ENCODE peak calls at places on chromosome 18, in four cellular contexts. N, C, Z and E are unnamed samples.

GRCh38 chr18:28581503-28582169 is 404.7 kb upstream of the CDH2 start:
- DNase-seq in N (no peak), C (no peak), Z (no peak), E (no peak)

GRCh38 chr18:78144669-78145068 is 834.9 kb upstream of the SALL3 start:
- DNase-seq in N (no peak), C (no peak), Z (no peak), E (no peak)

GRCh38 chr18:58109251-58109650 is 65.2 kb downstream of the NEDD4L start:
- DNase-seq in N (no peak), C (no peak), Z (no peak), E (no peak)

GRCh38 chr18:63953811-63954210 is 4.7 kb downstream of the HMSD start:
- DNase-seq in N (no peak), C (no peak), Z (no peak), E (no peak)

GRCh38 chr18:10926565-10927194 is 222.7 kb downstream of the PIEZO2 start:
- DNase-seq in N (peak; percentile 59), C (no peak), Z (no peak), E (peak; percentile 34)

GRCh38 chr18:8507881-8508280 is 101.4 kb upstream of the RAB12 start:
- DNase-seq in N (peak; percentile 74), C (no peak), Z (no peak), E (no peak)

GRCh38 chr18:4035521-4035920 is 419.6 kb downstream of the DLGAP1 start:
- DNase-seq in N (no peak), C (no peak), Z (no peak), E (no peak)

GRCh38 chr18:11310476-11311086 is 161.2 kb upstream of the PIEZO2 start:
- DNase-seq in N (peak; percentile 57), C (peak; percentile 64), Z (no peak), E (no peak)

GRCh38 chr18:74124642-74125041 is 23.0 kb downstream of the FBXO15 start:
- DNase-seq in N (no peak), C (no peak), Z (no peak), E (no peak)

GRCh38 chr18:55219059-55219458 is 259.8 kb upstream of the CCDC68 start:
- DNase-seq in N (no peak), C (no peak), Z (no peak), E (no peak)

GRCh38 chr18:55214534-55214933 is 255.3 kb upstream of the CCDC68 start:
- DNase-seq in N (no peak), C (no peak), Z (no peak), E (no peak)

GRCh38 chr18:55214969-55215368 is 255.7 kb upstream of the CCDC68 start:
- DNase-seq in N (no peak), C (no peak), Z (no peak), E (no peak)

DNA sequence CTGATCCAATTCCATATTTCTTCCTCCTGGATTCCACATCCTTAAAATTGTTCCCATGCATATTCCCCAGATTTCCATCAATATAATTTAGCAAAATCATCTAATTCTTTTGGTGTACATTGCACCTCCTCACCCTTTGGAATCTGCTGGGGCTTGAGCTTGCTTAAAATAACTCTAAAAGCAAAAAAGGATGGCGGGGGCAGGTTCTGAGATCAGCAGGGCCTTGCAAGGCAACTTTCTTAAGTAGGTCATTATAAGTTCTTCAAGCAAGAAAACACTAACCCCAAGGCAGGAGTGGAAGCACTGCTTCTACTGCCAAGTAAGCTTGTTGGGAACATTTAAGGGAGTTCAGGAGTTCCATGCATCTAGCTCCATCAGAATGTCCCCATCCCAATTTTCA is 254.3 kb upstream of the CCDC68 start:
- DNase-seq in N (no peak), C (no peak), Z (no peak), E (no peak)
- TF ChIP-seq CTCF in N (no peak), C (no peak), Z (no peak), E (no peak)

DNA sequence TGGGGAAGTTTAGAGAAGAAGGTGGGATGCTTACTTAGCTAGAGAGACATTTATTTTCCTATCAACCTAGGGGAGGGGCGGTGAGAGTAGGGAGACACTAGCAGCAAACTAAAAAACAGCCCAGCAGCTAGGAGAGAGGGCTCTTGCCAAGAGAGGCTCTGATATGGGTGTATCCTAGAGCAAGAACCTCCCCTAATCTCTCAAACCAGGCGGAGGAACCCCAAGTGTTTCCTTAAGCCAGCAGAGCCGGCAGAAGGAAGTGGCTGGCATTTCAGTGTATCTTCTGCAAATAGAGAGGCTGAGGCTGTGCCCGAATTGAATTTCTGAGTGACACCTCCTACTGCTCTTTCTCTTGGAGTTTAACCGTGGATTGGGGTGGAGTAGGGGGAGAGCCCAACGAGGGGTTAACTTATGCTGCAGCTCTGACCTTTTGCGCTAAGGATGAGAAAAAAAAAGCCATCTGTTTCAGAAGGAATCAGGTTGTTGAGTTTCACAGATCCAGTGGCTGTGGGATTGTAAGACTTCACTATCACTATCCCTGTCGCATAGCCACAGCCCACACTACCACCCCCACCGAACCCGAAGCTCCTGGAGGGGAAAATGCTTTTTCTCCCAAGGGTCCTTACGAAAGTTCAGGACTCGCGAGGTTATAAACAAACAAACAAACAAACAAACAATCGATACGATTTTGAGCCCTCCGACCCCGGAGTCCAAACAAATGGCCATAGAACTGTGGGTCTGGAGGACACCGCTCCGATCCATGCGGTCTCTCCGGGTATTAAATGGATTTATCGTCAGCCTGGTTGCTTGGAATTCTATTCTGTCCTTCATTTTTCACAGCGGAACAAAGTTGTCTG is 1.3 kb downstream of the ST8SIA5 start:
- DNase-seq in N (no peak), C (no peak), Z (peak; percentile 3), E (no peak)
- H3K4me3 ChIP-seq in N (no peak overlapping the region), C (no peak overlapping the region), Z (no peak overlapping the region), E (no peak overlapping the region)

GRCh38 chr18:46408334-46408987 is 248.6 kb downstream of the LOXHD1 start:
- DNase-seq in N (no peak), C (peak; percentile 5), Z (no peak), E (no peak)
- TF ChIP-seq CTCF in N (no peak), C (peak; percentile 40), Z (no peak), E (peak; percentile 20)

GRCh38 chr18:2573408-2573807 is 2.1 kb downstream of the NDC80 start:
- DNase-seq in N (no peak), C (no peak), Z (no peak), E (no peak)
- H3K4me3 ChIP-seq in N (peak overlapping the region; percentile 98), C (peak overlapping the region; percentile 84), Z (peak overlapping the region; percentile 88), E (peak overlapping the region; percentile 75)

GRCh38 chr18:72704202-72704601 is 160.1 kb upstream of the CBLN2 start:
- DNase-seq in N (no peak), C (no peak), Z (no peak), E (no peak)

GRCh38 chr18:72697706-72698105 is 153.6 kb upstream of the CBLN2 start:
- DNase-seq in N (no peak), C (no peak), Z (no peak), E (no peak)

DNA sequence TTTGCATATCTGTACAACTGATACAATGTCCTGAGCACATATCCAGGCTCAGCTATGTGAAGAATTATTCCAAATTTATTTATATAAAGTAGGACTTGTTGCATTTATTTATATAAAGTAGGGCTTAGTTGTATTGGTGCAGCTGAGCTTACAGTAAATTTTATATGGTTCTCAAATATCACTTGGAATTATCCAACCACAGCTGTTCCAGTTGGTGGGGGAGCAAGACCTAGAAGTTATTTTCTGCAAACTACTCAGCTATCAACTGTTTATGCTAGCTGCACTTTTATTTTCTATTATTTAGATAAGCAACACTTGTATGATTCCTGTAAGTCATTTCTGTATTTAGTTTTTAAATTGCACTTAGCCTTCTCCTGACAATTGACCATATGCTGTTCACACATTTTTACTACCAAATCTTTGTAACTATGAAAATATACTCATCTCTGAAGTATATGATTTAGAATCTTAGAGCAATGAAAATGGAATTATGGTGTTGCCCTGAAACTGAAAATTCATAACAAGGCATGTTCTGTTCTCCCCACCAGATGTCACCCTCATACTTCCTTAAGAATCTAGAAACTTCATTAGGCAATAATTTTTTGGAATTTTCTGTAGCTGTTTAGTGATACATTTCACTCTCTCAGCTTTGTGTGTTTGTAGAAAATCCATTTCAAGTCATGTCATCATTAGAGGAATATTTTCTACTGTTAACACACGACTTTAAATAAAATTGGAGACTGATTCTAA is 157.0 kb upstream of the CBLN2 start:
- DNase-seq in N (peak; percentile 26), C (no peak), Z (peak; percentile 45), E (no peak)
- TF ChIP-seq CTCF in N (peak; percentile 36), C (peak; percentile 41), Z (peak; percentile 82), E (no peak)

DNA sequence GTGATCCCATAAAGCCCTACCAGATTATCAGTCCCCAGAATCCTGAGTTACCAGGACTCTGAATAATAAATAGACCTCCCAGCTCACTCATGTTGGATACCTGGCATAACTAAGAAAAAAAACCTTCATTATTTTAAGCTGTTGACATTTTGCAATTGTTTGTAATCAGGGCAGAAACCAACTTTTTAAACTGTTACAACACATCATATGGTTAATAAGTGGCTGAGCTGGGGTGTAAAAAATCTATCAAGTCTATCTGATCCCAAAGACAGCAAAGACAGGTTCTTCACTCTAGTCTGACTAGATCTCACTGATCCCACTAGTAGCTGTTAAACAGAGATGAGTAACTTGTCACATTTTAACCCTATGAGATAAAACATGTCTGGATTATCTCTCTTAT is 370.3 kb downstream of the RIT2 start:
- DNase-seq in N (no peak), C (no peak), Z (no peak), E (no peak)
- H3K4me3 ChIP-seq in N (no peak overlapping the region), C (no peak overlapping the region), Z (no peak overlapping the region), E (no peak overlapping the region)

GRCh38 chr18:36095936-36096519 is 28.7 kb upstream of the RPRD1A start:
- DNase-seq in N (peak; percentile 86), C (peak; percentile 58), Z (peak; percentile 51), E (peak; percentile 40)
- TF ChIP-seq CTCF in N (peak; percentile 55), C (peak; percentile 78), Z (peak; percentile 73), E (peak; percentile 28)

GRCh38 chr18:22318745-22319407 is 98.8 kb downstream of the CTAGE1 start:
- DNase-seq in N (peak; percentile 58), C (no peak), Z (peak; percentile 40), E (no peak)

GRCh38 chr18:22311301-22311700 is 106.4 kb downstream of the CTAGE1 start:
- DNase-seq in N (peak; percentile 83), C (no peak), Z (no peak), E (no peak)

GRCh38 chr18:22309191-22309590 is 108.5 kb downstream of the CTAGE1 start:
- DNase-seq in N (peak; percentile 73), C (no peak), Z (no peak), E (no peak)

GRCh38 chr18:22314001-22314400 is 103.7 kb downstream of the CTAGE1 start:
- DNase-seq in N (peak; percentile 79), C (no peak), Z (no peak), E (no peak)

DNA sequence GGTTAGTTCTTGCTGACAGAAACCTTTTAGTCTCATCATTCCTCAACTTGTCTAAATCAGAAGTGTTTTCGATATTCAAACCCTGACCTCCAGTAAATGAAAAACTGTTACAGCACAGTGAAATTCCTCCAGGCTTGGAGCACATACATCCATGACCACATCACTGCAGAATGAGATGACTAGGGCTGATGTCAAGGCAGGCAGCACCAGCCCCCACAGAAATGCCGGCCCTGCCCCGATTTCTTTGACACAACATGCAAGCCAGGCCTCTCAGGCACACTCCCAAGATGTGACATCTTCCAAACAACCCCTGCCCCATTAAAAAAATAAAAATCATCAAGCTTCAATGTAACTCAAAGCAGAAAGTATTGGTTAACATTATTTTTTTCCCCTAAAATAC is 103.3 kb downstream of the CTAGE1 start:
- DNase-seq in N (peak; percentile 94), C (no peak), Z (no peak), E (no peak)
- H3K4me3 ChIP-seq in N (no peak overlapping the region), C (no peak overlapping the region), Z (no peak overlapping the region), E (no peak overlapping the region)